ENCODE peak calls at places on chromosome 14, in five cellular contexts. One of them, this sample, is unnamed.

GRCh38 chr14:51507556-51508511 is 143.9 kb upstream of the FRMD6 start:
- DNase-seq in activated CD4-positive, CD25-positive, alpha-beta regulatory T cell: no peak
- DNase-seq in effector memory CD8-positive, alpha-beta T cell: no peak
- DNase-seq in fibroblast of the aortic adventitia: peak; percentile 81
- DNase-seq in GM12878: no peak
- DNase-seq in this sample: peak; percentile 28

GRCh38 chr14:102232348-102232625 is 72.7 kb downstream of the MOK start:
- DNase-seq in effector memory CD8-positive, alpha-beta T cell: no peak
- DNase-seq in GM12878: no peak
- DNase-seq in activated CD4-positive, CD25-positive, alpha-beta regulatory T cell: no peak
- DNase-seq in fibroblast of the aortic adventitia: no peak
- DNase-seq in this sample: no peak

GRCh38 chr14:105074601-105075053 is 9.4 kb upstream of the GPR132 start:
- DNase-seq in fibroblast of the aortic adventitia: no peak
- DNase-seq in effector memory CD8-positive, alpha-beta T cell: no peak
- DNase-seq in GM12878: no peak
- DNase-seq in activated CD4-positive, CD25-positive, alpha-beta regulatory T cell: no peak
- DNase-seq in this sample: no peak

GRCh38 chr14:70005281-70005805 is 126.1 kb downstream of the SMOC1 start:
- DNase-seq in GM12878: no peak
- DNase-seq in effector memory CD8-positive, alpha-beta T cell: no peak
- DNase-seq in fibroblast of the aortic adventitia: no peak
- DNase-seq in activated CD4-positive, CD25-positive, alpha-beta regulatory T cell: no peak
- DNase-seq in this sample: no peak

GRCh38 chr14:76386922-76387782 is 11.2 kb downstream of the ESRRB start:
- DNase-seq in activated CD4-positive, CD25-positive, alpha-beta regulatory T cell: peak; percentile 12
- DNase-seq in GM12878: peak; percentile 7
- DNase-seq in effector memory CD8-positive, alpha-beta T cell: peak; percentile 54
- DNase-seq in fibroblast of the aortic adventitia: peak; percentile 68
- DNase-seq in this sample: peak; percentile 51

GRCh38 chr14:31717294-31718085 is 156.3 kb downstream of the NUBPL start:
- DNase-seq in GM12878: no peak
- DNase-seq in activated CD4-positive, CD25-positive, alpha-beta regulatory T cell: no peak
- DNase-seq in effector memory CD8-positive, alpha-beta T cell: no peak
- DNase-seq in fibroblast of the aortic adventitia: no peak
- DNase-seq in this sample: no peak

GRCh38 chr14:37573355-37573754 is 21.7 kb downstream of the FOXA1 start:
- DNase-seq in fibroblast of the aortic adventitia: no peak
- DNase-seq in effector memory CD8-positive, alpha-beta T cell: no peak
- DNase-seq in activated CD4-positive, CD25-positive, alpha-beta regulatory T cell: no peak
- DNase-seq in GM12878: no peak
- DNase-seq in this sample: no peak

GRCh38 chr14:45083979-45084722 is at the start of gene PRPF39:
- DNase-seq in activated CD4-positive, CD25-positive, alpha-beta regulatory T cell: peak; percentile 87
- DNase-seq in fibroblast of the aortic adventitia: peak; percentile 87
- DNase-seq in GM12878: peak; percentile 84
- DNase-seq in effector memory CD8-positive, alpha-beta T cell: peak; percentile 92
- DNase-seq in this sample: peak; percentile 88

GRCh38 chr14:92397140-92397815 is 74.3 kb downstream of the SLC24A4 start:
- DNase-seq in GM12878: no peak
- DNase-seq in effector memory CD8-positive, alpha-beta T cell: no peak
- DNase-seq in activated CD4-positive, CD25-positive, alpha-beta regulatory T cell: no peak
- DNase-seq in fibroblast of the aortic adventitia: peak; percentile 59
- DNase-seq in this sample: peak; percentile 62

GRCh38 chr14:51684760-51685159 is 33.0 kb downstream of the FRMD6 start:
- DNase-seq in activated CD4-positive, CD25-positive, alpha-beta regulatory T cell: no peak
- DNase-seq in effector memory CD8-positive, alpha-beta T cell: no peak
- DNase-seq in GM12878: no peak
- DNase-seq in fibroblast of the aortic adventitia: no peak
- DNase-seq in this sample: peak; percentile 44

GRCh38 chr14:35632276-35633071 is 98.5 kb downstream of the INSM2 start:
- DNase-seq in fibroblast of the aortic adventitia: peak; percentile 32
- DNase-seq in effector memory CD8-positive, alpha-beta T cell: no peak
- DNase-seq in activated CD4-positive, CD25-positive, alpha-beta regulatory T cell: no peak
- DNase-seq in GM12878: no peak
- DNase-seq in this sample: peak; percentile 67

GRCh38 chr14:41521891-41522290 is 84.8 kb upstream of the LRFN5 start:
- DNase-seq in effector memory CD8-positive, alpha-beta T cell: no peak
- DNase-seq in activated CD4-positive, CD25-positive, alpha-beta regulatory T cell: no peak
- DNase-seq in fibroblast of the aortic adventitia: no peak
- DNase-seq in GM12878: no peak
- DNase-seq in this sample: no peak

GRCh38 chr14:69848903-69849391 is 30.3 kb upstream of the SMOC1 start:
- DNase-seq in fibroblast of the aortic adventitia: no peak
- DNase-seq in effector memory CD8-positive, alpha-beta T cell: no peak
- DNase-seq in activated CD4-positive, CD25-positive, alpha-beta regulatory T cell: no peak
- DNase-seq in GM12878: no peak
- DNase-seq in this sample: no peak

GRCh38 chr14:97233319-97233980 is 436.3 kb downstream of the VRK1 start:
- DNase-seq in effector memory CD8-positive, alpha-beta T cell: no peak
- DNase-seq in activated CD4-positive, CD25-positive, alpha-beta regulatory T cell: no peak
- DNase-seq in fibroblast of the aortic adventitia: no peak
- DNase-seq in GM12878: no peak
- DNase-seq in this sample: no peak

GRCh38 chr14:76777721-76778120 is 16.5 kb downstream of the VASH1 start:
- DNase-seq in GM12878: no peak
- DNase-seq in effector memory CD8-positive, alpha-beta T cell: no peak
- DNase-seq in activated CD4-positive, CD25-positive, alpha-beta regulatory T cell: no peak
- DNase-seq in fibroblast of the aortic adventitia: no peak
- DNase-seq in this sample: no peak

GRCh38 chr14:21070610-21071224 is 613 bp downstream of the ARHGEF40 start:
- DNase-seq in effector memory CD8-positive, alpha-beta T cell: peak; percentile 18
- DNase-seq in activated CD4-positive, CD25-positive, alpha-beta regulatory T cell: no peak
- DNase-seq in fibroblast of the aortic adventitia: peak; percentile 45
- DNase-seq in GM12878: no peak
- DNase-seq in this sample: peak; percentile 46

GRCh38 chr14:106840258-106840657 is 1313.9 kb downstream of the TMEM121 start:
- DNase-seq in activated CD4-positive, CD25-positive, alpha-beta regulatory T cell: no peak
- DNase-seq in GM12878: no peak
- DNase-seq in effector memory CD8-positive, alpha-beta T cell: no peak
- DNase-seq in fibroblast of the aortic adventitia: no peak
- DNase-seq in this sample: no peak

GRCh38 chr14:103562135-103562384 is 397 bp downstream of the BAG5 start:
- DNase-seq in activated CD4-positive, CD25-positive, alpha-beta regulatory T cell: no peak
- DNase-seq in GM12878: no peak
- DNase-seq in effector memory CD8-positive, alpha-beta T cell: no peak
- DNase-seq in fibroblast of the aortic adventitia: peak; percentile 45
- DNase-seq in this sample: no peak

GRCh38 chr14:76219873-76220272 is 68.2 kb downstream of the GPATCH2L start:
- DNase-seq in effector memory CD8-positive, alpha-beta T cell: no peak
- DNase-seq in fibroblast of the aortic adventitia: no peak
- DNase-seq in GM12878: no peak
- DNase-seq in activated CD4-positive, CD25-positive, alpha-beta regulatory T cell: no peak
- DNase-seq in this sample: no peak

GRCh38 chr14:74510955-74511354 is 17.4 kb downstream of the ISCA2 start:
- DNase-seq in effector memory CD8-positive, alpha-beta T cell: no peak
- DNase-seq in GM12878: no peak
- DNase-seq in activated CD4-positive, CD25-positive, alpha-beta regulatory T cell: no peak
- DNase-seq in fibroblast of the aortic adventitia: peak; percentile 64
- DNase-seq in this sample: peak; percentile 81

GRCh38 chr14:102015771-102016170 is 51.4 kb downstream of the DYNC1H1 start:
- DNase-seq in activated CD4-positive, CD25-positive, alpha-beta regulatory T cell: no peak
- DNase-seq in effector memory CD8-positive, alpha-beta T cell: no peak
- DNase-seq in fibroblast of the aortic adventitia: no peak
- DNase-seq in GM12878: no peak
- DNase-seq in this sample: no peak

GRCh38 chr14:34218866-34219265 is 243.2 kb downstream of the SPTSSA start:
- DNase-seq in effector memory CD8-positive, alpha-beta T cell: no peak
- DNase-seq in GM12878: no peak
- DNase-seq in fibroblast of the aortic adventitia: no peak
- DNase-seq in activated CD4-positive, CD25-positive, alpha-beta regulatory T cell: no peak
- DNase-seq in this sample: no peak

GRCh38 chr14:55107766-55108554 is 21.1 kb upstream of the LGALS3 start:
- DNase-seq in GM12878: no peak
- DNase-seq in activated CD4-positive, CD25-positive, alpha-beta regulatory T cell: no peak
- DNase-seq in fibroblast of the aortic adventitia: peak; percentile 99
- DNase-seq in effector memory CD8-positive, alpha-beta T cell: no peak
- DNase-seq in this sample: peak; percentile 98

GRCh38 chr14:68312884-68313725 is 479.8 kb downstream of the ZFP36L1 start:
- DNase-seq in activated CD4-positive, CD25-positive, alpha-beta regulatory T cell: no peak
- DNase-seq in fibroblast of the aortic adventitia: no peak
- DNase-seq in effector memory CD8-positive, alpha-beta T cell: no peak
- DNase-seq in GM12878: peak; percentile 99
- DNase-seq in this sample: no peak

GRCh38 chr14:51283402-51283825 is 43.4 kb downstream of the TMX1 start:
- DNase-seq in effector memory CD8-positive, alpha-beta T cell: no peak
- DNase-seq in GM12878: no peak
- DNase-seq in fibroblast of the aortic adventitia: peak; percentile 96
- DNase-seq in activated CD4-positive, CD25-positive, alpha-beta regulatory T cell: no peak
- DNase-seq in this sample: peak; percentile 93